ENCODE peak calls at places on chromosomes 13 and 19, in four cellular contexts. One of them, this sample, is unnamed.

GRCh38 chr13:105144020-105144419 is 1391.4 kb downstream of the EFNB2 start:
- DNase-seq in pancreas: no peak
- DNase-seq in neuronal stem cell: no peak
- DNase-seq in GM23248: no peak
- DNase-seq in this sample: no peak

GRCh38 chr13:65540064-65540635 is 1690.0 kb downstream of the PCDH9 start:
- DNase-seq in GM23248: no peak
- DNase-seq in pancreas: no peak
- DNase-seq in neuronal stem cell: no peak
- DNase-seq in this sample: no peak

GRCh38 chr19:50178859-50179537 is 15.9 kb upstream of the IZUMO2 start:
- DNase-seq in neuronal stem cell: no peak
- DNase-seq in pancreas: no peak
- DNase-seq in GM23248: no peak
- DNase-seq in this sample: no peak

GRCh38 chr19:28737021-28737525 is 475.9 kb downstream of the UQCRFS1 start:
- DNase-seq in GM23248: peak; percentile 75
- DNase-seq in pancreas: no peak
- DNase-seq in neuronal stem cell: no peak
- DNase-seq in this sample: no peak

GRCh38 chr19:13260883-13261653 is 110.9 kb downstream of the IER2 start:
- DNase-seq in pancreas: no peak
- DNase-seq in GM23248: peak; percentile 97
- DNase-seq in neuronal stem cell: no peak
- DNase-seq in this sample: no peak

GRCh38 chr13:50162001-50162400 is 146.8 kb downstream of the KCNRG start:
- DNase-seq in pancreas: no peak
- DNase-seq in neuronal stem cell: no peak
- DNase-seq in GM23248: peak; percentile 58
- DNase-seq in this sample: no peak

GRCh38 chr19:6023085-6023682 is 45.2 kb upstream of the RANBP3 start:
- DNase-seq in pancreas: peak; percentile 53
- DNase-seq in GM23248: peak; percentile 85
- DNase-seq in neuronal stem cell: no peak
- DNase-seq in this sample: no peak

GRCh38 chr19:46745521-46746280 is at the start of gene FKRP:
- DNase-seq in GM23248: peak; percentile 54
- DNase-seq in neuronal stem cell: no peak
- DNase-seq in pancreas: peak; percentile 73
- DNase-seq in this sample: peak; percentile 27

GRCh38 chr13:31663880-31664585 is 75.3 kb upstream of the RXFP2 start:
- DNase-seq in GM23248: no peak
- DNase-seq in neuronal stem cell: no peak
- DNase-seq in pancreas: no peak
- DNase-seq in this sample: no peak

GRCh38 chr19:45195764-45196163 is 17.2 kb downstream of the BLOC1S3 start:
- DNase-seq in pancreas: no peak
- DNase-seq in neuronal stem cell: no peak
- DNase-seq in GM23248: peak; percentile 80
- DNase-seq in this sample: no peak

GRCh38 chr19:6914321-6914720 is 26.9 kb downstream of the ADGRE1 start:
- DNase-seq in pancreas: no peak
- DNase-seq in GM23248: no peak
- DNase-seq in neuronal stem cell: no peak
- DNase-seq in this sample: no peak

GRCh38 chr13:98780451-98780850 is 28.0 kb upstream of the SLC15A1 start:
- DNase-seq in GM23248: peak; percentile 2
- DNase-seq in neuronal stem cell: no peak
- DNase-seq in pancreas: no peak
- DNase-seq in this sample: no peak

GRCh38 chr19:47275866-47276461 is 1.3 kb downstream of the INAFM1 start:
- DNase-seq in neuronal stem cell: no peak
- DNase-seq in pancreas: peak; percentile 69
- DNase-seq in GM23248: peak; percentile 91
- DNase-seq in this sample: no peak

GRCh38 chr13:48094404-48094780 is 512 bp downstream of the MED4 start:
- DNase-seq in neuronal stem cell: no peak
- DNase-seq in pancreas: no peak
- DNase-seq in GM23248: peak; percentile 47
- DNase-seq in this sample: no peak

GRCh38 chr13:51724721-51725120 is 79.2 kb downstream of the DHRS12 start:
- DNase-seq in pancreas: no peak
- DNase-seq in neuronal stem cell: no peak
- DNase-seq in GM23248: no peak
- DNase-seq in this sample: no peak

GRCh38 chr13:39596685-39597084 is 6.3 kb downstream of the LHFPL6 start:
- DNase-seq in GM23248: no peak
- DNase-seq in pancreas: no peak
- DNase-seq in neuronal stem cell: no peak
- DNase-seq in this sample: no peak

GRCh38 chr19:4967738-4968461 is 1.0 kb upstream of the KDM4B start:
- DNase-seq in GM23248: peak; percentile 66
- DNase-seq in pancreas: no peak
- DNase-seq in neuronal stem cell: no peak
- DNase-seq in this sample: no peak
- H3K27ac ChIP-seq in GM23248: peak overlapping the region; percentile 65
- H3K27ac ChIP-seq in pancreas: no peak overlapping the region
- H3K27ac ChIP-seq in neuronal stem cell: no peak overlapping the region
- H3K27ac ChIP-seq in this sample: peak overlapping the region; percentile 18

GRCh38 chr13:40875583-40875982 is 86.2 kb downstream of the SLC25A15 start:
- DNase-seq in pancreas: no peak
- DNase-seq in GM23248: no peak
- DNase-seq in neuronal stem cell: no peak
- DNase-seq in this sample: no peak
- H3K9me3 ChIP-seq in pancreas: no peaks in the 10 kb centered on the region
- H3K9me3 ChIP-seq in GM23248: no peaks in the 10 kb centered on the region
- H3K9me3 ChIP-seq in neuronal stem cell: peaks cover 23% of the 10 kb centered on the region
- H3K9me3 ChIP-seq in this sample: peaks cover 64% of the 10 kb centered on the region

GRCh38 chr19:1468274-1469199 is 10.5 kb downstream of the C19orf25 start:
- DNase-seq in neuronal stem cell: no peak
- DNase-seq in pancreas: peak; percentile 88
- DNase-seq in GM23248: peak; percentile 83
- DNase-seq in this sample: no peak
- H3K27me3 ChIP-seq in neuronal stem cell: no peaks in the 10 kb centered on the region
- H3K27me3 ChIP-seq in pancreas: no peaks in the 10 kb centered on the region
- H3K27me3 ChIP-seq in GM23248: no peaks in the 10 kb centered on the region
- H3K27me3 ChIP-seq in this sample: peaks cover 29% of the 10 kb centered on the region

DNA sequence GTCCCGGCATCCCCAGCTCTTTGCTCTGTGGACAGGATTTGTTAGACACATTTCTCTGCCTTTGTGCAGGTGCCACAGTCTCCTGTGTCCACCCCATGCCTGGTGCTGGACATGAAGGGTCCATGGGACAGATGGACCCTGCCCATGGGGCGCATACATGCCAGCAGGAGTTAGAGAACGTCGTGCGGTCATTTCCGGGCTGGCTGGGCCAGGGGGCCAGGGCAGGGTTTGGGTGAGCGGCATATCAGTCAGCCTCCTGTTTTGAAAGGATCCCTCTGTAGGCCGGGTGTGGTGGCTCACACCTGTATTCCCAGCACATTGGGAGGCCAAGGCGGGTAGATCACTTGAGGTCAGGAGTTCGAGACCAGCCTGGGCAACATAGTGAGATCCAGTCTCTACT is 11.0 kb downstream of the KLHL26 start:
- DNase-seq in neuronal stem cell: no peak
- DNase-seq in GM23248: no peak
- DNase-seq in pancreas: no peak
- DNase-seq in this sample: no peak
- H3K27ac ChIP-seq in neuronal stem cell: no peak overlapping the region
- H3K27ac ChIP-seq in GM23248: no peak overlapping the region
- H3K27ac ChIP-seq in pancreas: no peak overlapping the region
- H3K27ac ChIP-seq in this sample: no peak overlapping the region

GRCh38 chr19:58093071-58093470 is 5.0 kb downstream of the ZSCAN18 start:
- DNase-seq in pancreas: no peak
- DNase-seq in neuronal stem cell: no peak
- DNase-seq in GM23248: no peak
- DNase-seq in this sample: no peak

GRCh38 chr19:58088521-58089052 is 9.4 kb downstream of the ZSCAN18 start:
- DNase-seq in GM23248: no peak
- DNase-seq in pancreas: no peak
- DNase-seq in neuronal stem cell: no peak
- DNase-seq in this sample: no peak

GRCh38 chr19:58095328-58095727 is 2.7 kb downstream of the ZSCAN18 start:
- DNase-seq in GM23248: no peak
- DNase-seq in neuronal stem cell: no peak
- DNase-seq in pancreas: no peak
- DNase-seq in this sample: no peak

GRCh38 chr19:58089846-58090245 is 8.2 kb downstream of the ZSCAN18 start:
- DNase-seq in pancreas: no peak
- DNase-seq in GM23248: no peak
- DNase-seq in neuronal stem cell: no peak
- DNase-seq in this sample: no peak

GRCh38 chr19:58091251-58091995 is 6.6 kb downstream of the ZSCAN18 start:
- DNase-seq in neuronal stem cell: no peak
- DNase-seq in pancreas: no peak
- DNase-seq in GM23248: no peak
- DNase-seq in this sample: no peak
- H3K9me3 ChIP-seq in neuronal stem cell: peaks cover 18% of the 10 kb centered on the region
- H3K9me3 ChIP-seq in pancreas: no peaks in the 10 kb centered on the region
- H3K9me3 ChIP-seq in GM23248: no peaks in the 10 kb centered on the region
- H3K9me3 ChIP-seq in this sample: peaks cover 60% of the 10 kb centered on the region

GRCh38 chr13:106480511-106480910 is 55.0 kb downstream of the EFNB2 start:
- DNase-seq in pancreas: no peak
- DNase-seq in GM23248: no peak
- DNase-seq in neuronal stem cell: no peak
- DNase-seq in this sample: no peak

GRCh38 chr13:106474906-106475305 is 60.6 kb downstream of the EFNB2 start:
- DNase-seq in GM23248: no peak
- DNase-seq in neuronal stem cell: no peak
- DNase-seq in pancreas: no peak
- DNase-seq in this sample: no peak

GRCh38 chr13:106475852-106476251 is 59.6 kb downstream of the EFNB2 start:
- DNase-seq in pancreas: no peak
- DNase-seq in GM23248: no peak
- DNase-seq in neuronal stem cell: no peak
- DNase-seq in this sample: no peak

GRCh38 chr13:106479849-106480400 is 55.5 kb downstream of the EFNB2 start:
- DNase-seq in GM23248: no peak
- DNase-seq in pancreas: no peak
- DNase-seq in neuronal stem cell: no peak
- DNase-seq in this sample: no peak

DNA sequence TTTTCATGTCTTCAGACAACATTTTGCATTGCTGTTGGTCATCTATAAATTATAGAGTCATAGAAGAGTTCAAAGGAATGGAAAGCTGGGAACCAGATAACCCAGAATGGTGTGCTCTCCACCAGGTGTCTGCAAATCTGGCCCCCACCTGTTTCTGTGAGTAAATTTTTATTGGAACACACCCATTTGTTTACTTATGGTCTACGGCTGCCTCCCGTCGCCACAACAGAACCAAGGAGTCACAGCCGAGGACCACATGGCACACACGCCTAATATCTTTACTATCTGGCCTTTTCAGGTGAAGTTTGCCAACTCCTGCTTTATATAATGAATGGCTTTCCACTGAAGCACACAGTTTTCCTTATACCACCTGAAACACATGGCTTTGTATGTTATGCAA is 58.2 kb downstream of the EFNB2 start:
- DNase-seq in pancreas: no peak
- DNase-seq in neuronal stem cell: no peak
- DNase-seq in GM23248: no peak
- DNase-seq in this sample: no peak
- H3K27me3 ChIP-seq in pancreas: no peaks in the 10 kb centered on the region
- H3K27me3 ChIP-seq in neuronal stem cell: no peaks in the 10 kb centered on the region
- H3K27me3 ChIP-seq in GM23248: no peaks in the 10 kb centered on the region
- H3K27me3 ChIP-seq in this sample: no peaks in the 10 kb centered on the region

GRCh38 chr19:39126312-39126561 is 651 bp downstream of the PAK4 start:
- DNase-seq in GM23248: no peak
- DNase-seq in neuronal stem cell: no peak
- DNase-seq in pancreas: no peak
- DNase-seq in this sample: no peak
- H3K27ac ChIP-seq in GM23248: no peak overlapping the region
- H3K27ac ChIP-seq in neuronal stem cell: peak overlapping the region; percentile 98
- H3K27ac ChIP-seq in pancreas: peak overlapping the region; percentile 68
- H3K27ac ChIP-seq in this sample: peak overlapping the region; percentile 88

DNA sequence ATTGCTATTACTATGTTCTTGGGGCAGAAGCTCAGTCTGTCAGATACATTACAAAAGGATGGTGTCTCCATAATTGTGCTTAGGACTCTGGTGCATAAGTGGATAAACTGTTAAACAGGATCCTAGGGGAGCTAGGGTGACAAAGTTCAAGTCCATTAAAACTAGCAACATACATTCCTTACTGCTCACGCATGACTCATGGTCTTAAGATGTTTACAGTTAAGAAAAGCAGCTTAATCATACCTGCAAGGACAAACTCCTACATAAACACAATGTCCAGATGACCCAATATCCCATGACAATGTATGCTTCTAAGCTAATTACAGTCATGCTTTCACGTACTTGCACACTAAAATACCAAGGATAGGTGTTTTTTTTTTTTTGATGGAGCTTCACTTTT is 3.5 kb upstream of the ZNF701 start:
- DNase-seq in GM23248: peak; percentile 55
- DNase-seq in pancreas: no peak
- DNase-seq in neuronal stem cell: no peak
- DNase-seq in this sample: no peak
- H3K9me3 ChIP-seq in GM23248: no peaks in the 10 kb centered on the region
- H3K9me3 ChIP-seq in pancreas: no peaks in the 10 kb centered on the region
- H3K9me3 ChIP-seq in neuronal stem cell: no peaks in the 10 kb centered on the region
- H3K9me3 ChIP-seq in this sample: peaks cover 51% of the 10 kb centered on the region

GRCh38 chr13:44142540-44142867 is 231.1 kb upstream of the SERP2 start:
- DNase-seq in GM23248: no peak
- DNase-seq in neuronal stem cell: no peak
- DNase-seq in pancreas: no peak
- DNase-seq in this sample: no peak

GRCh38 chr13:44141725-44142539 is 231.7 kb upstream of the SERP2 start:
- DNase-seq in neuronal stem cell: peak; percentile 96
- DNase-seq in pancreas: peak; percentile 100
- DNase-seq in GM23248: peak; percentile 97
- DNase-seq in this sample: peak; percentile 90

GRCh38 chr13:44141213-44141724 is 232.4 kb upstream of the SERP2 start:
- DNase-seq in neuronal stem cell: no peak
- DNase-seq in GM23248: no peak
- DNase-seq in pancreas: peak; percentile 17
- DNase-seq in this sample: no peak

GRCh38 chr13:44140146-44140545 is 233.5 kb upstream of the SERP2 start:
- DNase-seq in neuronal stem cell: no peak
- DNase-seq in pancreas: no peak
- DNase-seq in GM23248: no peak
- DNase-seq in this sample: no peak

DNA sequence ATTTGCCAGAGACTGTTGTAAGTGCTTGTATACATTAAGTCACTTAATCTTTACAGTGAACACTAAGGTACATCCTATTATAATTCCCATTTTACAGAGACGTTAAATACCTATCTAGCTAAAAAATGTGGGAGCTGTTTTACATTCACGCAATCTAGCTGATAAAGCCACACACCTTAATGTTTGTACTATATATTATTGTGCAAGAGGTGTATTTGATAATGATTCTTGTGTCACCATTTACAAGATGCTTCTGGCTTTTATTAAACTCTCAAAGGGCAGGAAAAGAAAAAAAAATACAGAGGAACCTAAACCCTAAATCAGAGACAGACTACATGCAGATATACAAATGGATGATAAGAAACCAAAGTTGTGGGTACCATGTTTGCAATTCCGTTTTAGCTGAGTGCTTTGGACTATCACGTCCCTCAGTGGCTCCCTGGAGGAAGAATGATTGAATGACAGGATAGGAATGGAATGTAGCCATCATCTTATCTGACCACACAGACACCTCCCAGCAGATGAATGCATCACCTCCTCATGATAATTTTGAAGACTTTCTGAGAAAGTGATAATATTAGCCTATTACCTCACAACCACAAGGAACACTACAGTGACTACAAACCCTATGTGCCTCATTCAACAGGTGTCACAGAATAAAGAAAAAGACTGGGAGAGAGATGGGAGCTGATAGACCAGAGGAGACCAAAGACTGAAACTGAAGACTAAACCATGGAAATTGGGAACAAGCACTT is 230.5 kb upstream of the SERP2 start:
- DNase-seq in pancreas: no peak
- DNase-seq in neuronal stem cell: no peak
- DNase-seq in GM23248: peak; percentile 28
- DNase-seq in this sample: no peak
- H3K27me3 ChIP-seq in pancreas: no peaks in the 10 kb centered on the region
- H3K27me3 ChIP-seq in neuronal stem cell: no peaks in the 10 kb centered on the region
- H3K27me3 ChIP-seq in GM23248: no peaks in the 10 kb centered on the region
- H3K27me3 ChIP-seq in this sample: no peaks in the 10 kb centered on the region